ENCODE peak calls at places on chromosomes 2 and 18, in six cellular contexts. Q is cardiac fibroblast, S is brain microvascular endothelial cell, H is left lung, I is GM12864, R is body of pancreas. D is an unnamed sample.

GRCh38 chr2:144256996-144257707 is 262.8 kb downstream of the ZEB2 start:
- DNase-seq in H (no peak), R (no peak), Q (peak; percentile 60), I (no peak), S (no peak), D (peak; percentile 25)

GRCh38 chr18:2982452-2983172 is 30.3 kb downstream of the LPIN2 start:
- DNase-seq in I (no peak), S (no peak), H (no peak), R (no peak), Q (no peak), D (no peak)

GRCh38 chr2:100976634-100977391 is 25.3 kb upstream of the RPL31 start:
- DNase-seq in R (no peak), I (peak; percentile 46), Q (peak; percentile 18), S (peak; percentile 26), H (no peak), D (no peak)

GRCh38 chr2:217064234-217065103 is 204.6 kb upstream of the TNP1 start:
- DNase-seq in I (no peak), Q (peak; percentile 69), S (peak; percentile 49), H (no peak), R (no peak), D (peak; percentile 67)

GRCh38 chr2:3636586-3637310 is 21.3 kb upstream of the ALLC start:
- DNase-seq in I (no peak), S (no peak), R (no peak), Q (no peak), H (no peak), D (no peak)

GRCh38 chr2:144938308-144938709 is 418.4 kb upstream of the ZEB2 start:
- DNase-seq in Q (peak; percentile 95), R (no peak), H (no peak), S (peak; percentile 86), I (no peak), D (peak; percentile 44)

GRCh38 chr2:29522951-29523669 is 398.3 kb downstream of the ALK start:
- DNase-seq in H (no peak), R (no peak), I (no peak), Q (peak; percentile 7), S (peak; percentile 84), D (no peak)

GRCh38 chr2:229931241-229931640 is 8.9 kb downstream of the FBXO36 start:
- DNase-seq in I (no peak), Q (no peak), S (no peak), R (no peak), H (no peak), D (no peak)

GRCh38 chr18:39480494-39481245 is 1915.1 kb upstream of the CELF4 start:
- DNase-seq in I (no peak), R (no peak), S (no peak), Q (peak; percentile 3), H (no peak), D (no peak)

GRCh38 chr2:10830641-10831386 is 18.2 kb upstream of the PDIA6 start:
- DNase-seq in I (no peak), Q (no peak), H (no peak), S (no peak), R (no peak), D (no peak)

GRCh38 chr2:147709655-147710054 is 135.2 kb upstream of the ACVR2A start:
- DNase-seq in Q (no peak), R (no peak), I (no peak), S (no peak), H (no peak), D (no peak)

GRCh38 chr2:239257511-239257937 is 143.3 kb downstream of the HDAC4 start:
- DNase-seq in S (peak; percentile 80), R (no peak), Q (peak; percentile 74), H (no peak), I (no peak), D (peak; percentile 67)

GRCh38 chr18:35730738-35731370 is 149.3 kb downstream of the GALNT1 start:
- DNase-seq in H (no peak), S (no peak), Q (peak; percentile 52), R (no peak), I (no peak), D (no peak)

GRCh38 chr2:133531382-133531781 is 36.9 kb downstream of the NCKAP5 start:
- DNase-seq in S (no peak), Q (no peak), H (no peak), R (no peak), I (no peak), D (no peak)

GRCh38 chr2:96527052-96527964 is 9.2 kb upstream of the ARID5A start:
- DNase-seq in Q (peak; percentile 56), H (no peak), I (no peak), S (no peak), R (no peak), D (no peak)

GRCh38 chr2:86297382-86298147 is 39.9 kb downstream of the REEP1 start:
- DNase-seq in H (no peak), R (no peak), I (no peak), S (no peak), Q (no peak), D (no peak)

GRCh38 chr2:97067279-97068004 is 27.2 kb downstream of the FAHD2B start:
- DNase-seq in H (no peak), S (no peak), Q (no peak), I (no peak), R (no peak), D (no peak)

GRCh38 chr2:207766697-207767460 is 2.8 kb downstream of the FZD5 start:
- DNase-seq in R (peak; percentile 28), I (no peak), Q (no peak), H (no peak), S (no peak), D (no peak)

GRCh38 chr2:110994250-110994961 is 126.3 kb upstream of the BCL2L11 start:
- DNase-seq in H (no peak), Q (peak; percentile 6), S (no peak), I (no peak), R (no peak), D (no peak)

GRCh38 chr2:134536312-134536711 is 182.5 kb downstream of the TMEM163 start:
- DNase-seq in S (no peak), Q (no peak), I (no peak), R (no peak), H (no peak), D (no peak)

GRCh38 chr2:141911485-141912066 is 219.2 kb downstream of the LRP1B start:
- DNase-seq in I (peak; percentile 4), H (no peak), S (peak; percentile 5), R (peak; percentile 43), Q (peak; percentile 26), D (no peak)

GRCh38 chr2:37829202-37829601 is 95.9 kb upstream of the RMDN2 start:
- DNase-seq in I (no peak), R (no peak), Q (peak; percentile 89), S (peak; percentile 61), H (peak; percentile 52), D (peak; percentile 98)

GRCh38 chr2:235371018-235371417 is 122.8 kb upstream of the AGAP1 start:
- DNase-seq in I (no peak), Q (no peak), S (no peak), H (no peak), R (no peak), D (no peak)

GRCh38 chr18:14914126-14914525 is 166.2 kb downstream of the ANKRD30B start:
- DNase-seq in I (no peak), H (no peak), R (no peak), Q (no peak), S (no peak), D (no peak)

GRCh38 chr2:109609352-109610024 is 4.3 kb downstream of the SEPTIN10 start:
- DNase-seq in R (no peak), Q (peak; percentile 64), I (no peak), H (no peak), S (peak; percentile 31), D (no peak)

GRCh38 chr2:109612991-109613921 is 510 bp downstream of the SEPTIN10 start:
- DNase-seq in S (peak; percentile 20), Q (peak; percentile 78), R (peak; percentile 47), I (no peak), H (no peak), D (no peak)

GRCh38 chr2:109613922-109614714 is at the start of the genes SEPTIN10 and SOWAHC:
- DNase-seq in R (peak; percentile 95), S (peak; percentile 98), H (peak; percentile 98), Q (peak; percentile 100), I (peak; percentile 55), D (peak; percentile 98)

GRCh38 chr2:109614715-109615636 is 812 bp downstream of the SOWAHC start:
- DNase-seq in R (peak; percentile 20), S (no peak), I (no peak), H (peak; percentile 42), Q (peak; percentile 33), D (no peak)

DNA sequence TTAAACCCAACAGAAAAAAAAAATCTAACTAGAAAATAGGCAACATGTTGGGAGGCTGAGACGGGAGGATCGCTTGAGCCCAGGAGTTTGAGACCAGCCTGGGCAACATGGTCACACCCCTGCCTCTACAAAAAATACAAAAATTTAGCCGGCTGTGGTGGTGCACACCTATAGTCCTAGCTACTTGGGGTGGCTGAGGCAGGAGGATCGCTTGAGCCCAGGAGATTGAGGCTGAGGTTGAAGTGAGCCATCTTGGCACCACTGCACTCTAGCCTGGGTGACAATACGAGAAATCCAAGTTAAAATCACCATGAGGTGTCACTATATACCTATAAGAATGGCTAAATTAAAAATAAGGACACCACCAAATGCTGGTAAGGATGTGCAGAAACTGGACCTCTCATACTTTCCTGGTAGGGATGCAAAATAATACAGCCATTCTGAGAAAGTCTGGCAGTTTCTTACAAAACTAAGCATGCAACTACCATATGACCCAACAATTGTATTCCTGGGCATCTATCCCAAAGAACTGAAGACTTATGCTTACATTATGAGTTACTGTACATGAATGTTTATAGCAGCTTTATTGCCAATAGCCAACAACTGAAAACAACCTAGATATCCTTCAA is 2.2 kb downstream of the SEPTIN10 start:
- DNase-seq in Q (peak; percentile 71), I (no peak), S (peak; percentile 28), H (no peak), R (no peak), D (peak; percentile 69)
- TF ChIP-seq CTCF in Q (no peak), I (no peak), S (no peak), H (no peak), R (no peak), D (no peak)

DNA sequence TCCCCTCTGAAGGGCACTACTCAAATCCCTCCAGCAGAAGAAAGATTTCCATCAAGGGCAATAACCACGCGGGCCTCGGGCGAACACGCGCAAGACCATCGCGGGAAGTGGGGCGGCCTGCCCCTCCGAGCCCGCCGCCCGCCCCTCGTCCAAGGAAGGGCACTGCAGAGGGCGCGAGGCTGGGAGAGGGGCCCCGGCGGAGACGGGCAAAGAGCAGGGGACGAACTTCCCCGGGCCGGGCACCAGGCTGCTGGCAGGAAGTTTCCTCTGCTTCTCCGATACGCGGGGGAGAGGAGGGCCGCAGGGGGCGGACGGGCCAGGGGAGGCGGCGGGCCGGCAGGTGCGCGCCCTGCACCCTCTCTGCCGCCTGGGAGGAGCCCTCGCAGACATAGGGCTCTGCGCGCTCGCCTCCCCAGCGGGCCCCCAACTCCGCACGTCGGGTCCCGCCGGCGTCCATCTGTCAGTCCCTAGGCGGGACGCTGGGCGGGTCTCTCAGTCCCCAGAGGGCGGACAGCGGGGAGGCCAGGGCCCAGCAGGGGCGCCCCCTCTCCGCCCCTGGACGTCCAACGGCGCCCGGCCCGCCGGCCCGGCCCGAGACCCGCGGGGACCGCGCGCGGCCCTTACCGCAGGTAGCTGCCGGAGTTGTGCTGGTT is 452 bp downstream of the TFCP2L1 start:
- DNase-seq in I (no peak), H (no peak), R (peak; percentile 23), Q (no peak), S (no peak), D (no peak)
- H3K4me3 ChIP-seq in I (peak overlapping the region; percentile 45), H (peak overlapping the region; percentile 53), R (peak overlapping the region; percentile 38), Q (no peak overlapping the region), S (no peak overlapping the region), D (no peak overlapping the region)

GRCh38 chr2:112584134-112584890 is at the start of gene CHCHD5:
- DNase-seq in Q (peak; percentile 98), S (peak; percentile 95), R (peak; percentile 96), I (peak; percentile 88), H (peak; percentile 94), D (peak; percentile 81)
- TF ChIP-seq CTCF in Q (no peak), S (peak; percentile 21), R (no peak), I (no peak), H (peak; percentile 18), D (peak; percentile 6)

GRCh38 chr2:226136739-226137138 is 662.9 kb downstream of the IRS1 start:
- DNase-seq in Q (no peak), S (no peak), I (no peak), R (no peak), H (no peak), D (no peak)
- H3K4me3 ChIP-seq in Q (no peak overlapping the region), S (no peak overlapping the region), I (no peak overlapping the region), R (no peak overlapping the region), H (no peak overlapping the region), D (no peak overlapping the region)

D was measured in AG09309.